ENCODE peak calls at places on chromosomes 2 and 18, in five cellular contexts. P, Q, J, D and M are unnamed samples. For H3K27me3, the result is how much of the 10 kb centered on the place peaks cover.

GRCh38 chr2:152395132-152396024 is 60.4 kb downstream of the FMNL2 start:
- DNase-seq in P (no peak), Q (no peak), J (no peak), D (peak), M (no peak)

GRCh38 chr2:30823452-30823851 is 16.2 kb upstream of the CAPN13 start:
- DNase-seq in P (no peak), Q (no peak), J (no peak), D (no peak), M (peak)

GRCh38 chr2:49240608-49241007 is 86.3 kb upstream of the FSHR start:
- DNase-seq in P (no peak), Q (no peak), J (no peak), D (no peak), M (no peak)

GRCh38 chr2:172701250-172701649 is 34.4 kb upstream of the RAPGEF4 start:
- DNase-seq in P (no peak), Q (no peak), J (no peak), D (no peak), M (no peak)

GRCh38 chr2:148877403-148877740 is 2.3 kb downstream of the KIF5C start:
- DNase-seq in P (no peak), Q (no peak), J (no peak), D (no peak), M (no peak)

GRCh38 chr2:127084611-127085031 is 22.3 kb downstream of the BIN1 start:
- DNase-seq in P (no peak), Q (no peak), J (no peak), D (no peak), M (no peak)

GRCh38 chr18:80200171-80200931 is 47.0 kb downstream of the PARD6G start:
- DNase-seq in P (no peak), Q (no peak), J (no peak), D (no peak), M (peak)

GRCh38 chr2:17355608-17356329 is 162.5 kb downstream of the RAD51AP2 start:
- DNase-seq in P (no peak), Q (no peak), J (no peak), D (no peak), M (no peak)

GRCh38 chr18:25826823-25827617 is 263.4 kb downstream of the SS18 start:
- DNase-seq in P (no peak), Q (no peak), J (no peak), D (no peak), M (no peak)

GRCh38 chr2:120613742-120614481 is 121.8 kb upstream of the GLI2 start:
- DNase-seq in P (no peak), Q (no peak), J (no peak), D (no peak), M (no peak)

GRCh38 chr2:222311321-222311977 is 12.7 kb upstream of the PAX3 start:
- DNase-seq in P (no peak), Q (no peak), J (no peak), D (no peak), M (no peak)

GRCh38 chr2:15949126-15949525 is 8.8 kb downstream of the MYCN start:
- DNase-seq in P (no peak), Q (no peak), J (no peak), D (no peak), M (no peak)

GRCh38 chr2:228507231-228507824 is 325.8 kb upstream of the SPHKAP start:
- DNase-seq in P (no peak), Q (no peak), J (no peak), D (no peak), M (no peak)

GRCh38 chr2:102486941-102487702 is 14.1 kb downstream of the SLC9A4 start:
- DNase-seq in P (no peak), Q (no peak), J (no peak), D (no peak), M (no peak)

GRCh38 chr2:187138240-187138639 is 289.3 kb upstream of the ZSWIM2 start:
- DNase-seq in P (no peak), Q (peak), J (peak), D (no peak), M (no peak)

GRCh38 chr2:99572798-99573197 is 83.0 kb upstream of the REV1 start:
- DNase-seq in P (no peak), Q (no peak), J (no peak), D (no peak), M (no peak)

GRCh38 chr18:394997-395383 is 105.5 kb downstream of the COLEC12 start:
- DNase-seq in P (peak), Q (no peak), J (no peak), D (no peak), M (no peak)

GRCh38 chr2:218332920-218333645 is 23.6 kb upstream of the CATIP start:
- DNase-seq in P (no peak), Q (no peak), J (no peak), D (peak), M (no peak)

GRCh38 chr2:236507393-236508085 is 62.1 kb upstream of the ACKR3 start:
- DNase-seq in P (peak), Q (peak), J (no peak), D (peak), M (peak)

GRCh38 chr2:230796280-230796862 is 68.4 kb upstream of the ITM2C start:
- DNase-seq in P (no peak), Q (no peak), J (no peak), D (no peak), M (no peak)

GRCh38 chr18:54165450-54165849 is 59.0 kb downstream of the MBD2 start:
- DNase-seq in P (no peak), Q (no peak), J (no peak), D (no peak), M (peak)

GRCh38 chr2:71700880-71701397 is 247.6 kb downstream of the DYSF start:
- DNase-seq in P (peak), Q (peak), J (peak), D (peak), M (peak)

GRCh38 chr18:11751305-11752115 is 62.4 kb downstream of the GNAL start:
- DNase-seq in P (no peak), Q (no peak), J (no peak), D (no peak), M (no peak)

GRCh38 chr2:69781321-69782248 is 39.7 kb downstream of the ANXA4 start:
- DNase-seq in P (peak), Q (no peak), J (peak), D (no peak), M (no peak)

GRCh38 chr18:13481820-13482640 is 244.3 kb downstream of the FAM210A start:
- DNase-seq in P (no peak), Q (no peak), J (no peak), D (no peak), M (no peak)

GRCh38 chr18:26940744-26941398 is 75.4 kb upstream of the AQP4 start:
- DNase-seq in P (no peak), Q (no peak), J (no peak), D (no peak), M (no peak)

GRCh38 chr2:145569108-145569507 is 1049.2 kb upstream of the ZEB2 start:
- DNase-seq in P (no peak), Q (no peak), J (no peak), D (no peak), M (no peak)

GRCh38 chr18:62715439-62715792 is at the start of gene PHLPP1:
- DNase-seq in P (no peak), Q (no peak), J (no peak), D (no peak), M (no peak)

GRCh38 chr2:215848146-215848545 is 165.2 kb downstream of the MREG start:
- DNase-seq in P (no peak), Q (no peak), J (no peak), D (no peak), M (no peak)

GRCh38 chr2:15940661-15941482 is 522 bp downstream of the MYCN start:
- DNase-seq in P (no peak), Q (no peak), J (peak), D (no peak), M (no peak)

GRCh38 chr2:100584811-100585210 is 22.0 kb downstream of the PDCL3 start:
- DNase-seq in P (no peak), Q (no peak), J (no peak), D (no peak), M (no peak)

DNA sequence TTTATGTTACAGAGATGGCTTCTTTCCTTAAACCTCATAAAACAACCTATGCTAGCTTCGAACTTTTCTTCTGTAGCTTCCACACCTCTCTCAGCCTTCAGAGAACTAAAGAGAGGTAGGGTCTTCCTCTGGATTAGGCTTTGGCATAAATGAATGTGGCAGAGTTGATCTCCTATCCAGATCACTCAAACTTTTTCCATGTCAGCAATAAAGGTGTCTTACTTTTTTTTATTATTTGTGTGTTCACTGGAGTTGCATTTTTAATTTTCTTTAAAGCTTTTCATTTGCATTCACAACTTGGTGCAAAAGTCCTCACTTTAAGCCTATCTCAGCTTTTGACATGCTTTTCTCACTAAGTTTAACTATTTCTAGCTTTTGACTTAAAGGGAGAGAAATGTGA is 66.0 kb downstream of the LANCL1 start:
- DNase-seq in P (no peak), Q (no peak), J (no peak), D (no peak), M (no peak)
- H3K27me3 ChIP-seq in P (under half), Q (under half), J (under half), D (under half), M (under half)

DNA sequence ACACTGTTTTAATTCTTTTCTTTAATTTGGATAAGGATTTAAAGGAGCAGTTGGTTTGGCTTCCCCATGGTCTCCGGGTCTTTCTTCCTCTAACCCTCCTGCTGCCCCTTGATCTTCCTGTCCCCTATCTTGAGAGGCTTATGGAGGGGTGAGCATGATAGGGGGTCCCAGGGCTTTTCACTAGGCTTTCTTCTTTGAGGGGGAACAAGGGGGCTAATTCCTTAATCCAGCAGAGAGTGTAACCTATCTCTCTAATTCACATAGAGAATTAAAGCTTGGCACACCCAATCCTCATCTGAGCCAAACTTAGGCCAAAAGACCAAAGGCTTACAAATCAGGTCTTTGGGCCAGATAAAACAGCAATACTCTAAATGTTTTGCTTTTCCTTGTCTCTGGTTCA is 21.5 kb upstream of the C2orf66 start:
- DNase-seq in P (no peak), Q (no peak), J (no peak), D (no peak), M (no peak)
- H3K27me3 ChIP-seq in P (under half), Q (under half), J (under half), D (under half), M (under half)

GRCh38 chr2:170714156-170715061 is 728 bp upstream of the SP5 start:
- DNase-seq in P (peak), Q (peak), J (peak), D (no peak), M (no peak)
- H3K27me3 ChIP-seq in P (under half), Q (half or more), J (under half), D (under half), M (half or more)

DNA sequence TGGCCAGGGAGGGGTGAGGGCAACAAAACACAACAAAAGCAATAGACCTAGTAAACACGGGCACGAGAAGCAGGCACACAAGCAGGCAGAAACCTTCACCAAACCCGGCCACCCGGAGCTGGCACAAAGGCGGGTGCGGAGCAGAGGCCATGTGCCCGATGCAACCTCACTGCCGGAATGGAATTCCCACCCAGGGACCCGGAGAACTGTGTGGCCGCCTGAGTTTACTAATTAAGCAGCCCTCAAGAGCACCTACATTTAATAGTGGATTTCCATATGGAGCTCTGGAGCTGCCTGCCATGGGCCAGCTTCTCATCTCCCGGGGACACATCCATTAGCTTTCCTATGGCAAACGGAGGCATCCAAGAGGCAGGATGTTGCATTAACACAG is 104.3 kb upstream of the SMIM21 start:
- DNase-seq in P (no peak), Q (no peak), J (no peak), D (no peak), M (no peak)
- H3K27me3 ChIP-seq in P (under half), Q (under half), J (under half), D (under half), M (under half)

GRCh38 chr2:64359176-64359891 is 94.6 kb upstream of the LGALSL start:
- DNase-seq in P (no peak), Q (no peak), J (no peak), D (no peak), M (no peak)
- H3K27me3 ChIP-seq in P (under half), Q (under half), J (under half), D (under half), M (under half)

DNA sequence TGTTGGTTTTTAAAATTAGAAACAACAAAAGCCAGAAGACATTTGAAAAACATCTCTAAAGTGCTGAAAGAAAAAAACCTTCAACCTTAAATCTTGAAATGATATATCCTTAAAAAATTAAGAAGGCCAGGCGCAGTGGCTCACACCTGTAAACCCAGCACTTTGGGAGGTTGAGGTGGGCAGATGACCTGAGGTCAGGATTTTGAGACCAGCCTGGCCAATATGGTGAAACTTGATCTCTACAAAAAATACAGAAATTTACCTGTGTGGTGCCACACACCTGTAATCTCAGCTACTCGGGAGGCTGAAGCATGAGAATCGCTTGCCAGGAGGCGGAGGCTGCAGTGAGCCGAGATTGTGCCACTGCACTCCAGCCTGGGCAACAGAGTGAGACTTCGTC is 87.7 kb upstream of the SIX2 start:
- DNase-seq in P (no peak), Q (no peak), J (no peak), D (no peak), M (no peak)
- H3K27me3 ChIP-seq in P (under half), Q (under half), J (under half), D (under half), M (under half)

GRCh38 chr2:189580662-189581353 is at the start of gene SLC40A1:
- DNase-seq in P (peak), Q (peak), J (peak), D (peak), M (no peak)

GRCh38 chr2:189580267-189580661 is 322 bp downstream of the SLC40A1 start:
- DNase-seq in P (peak), Q (peak), J (peak), D (peak), M (no peak)

GRCh38 chr2:189579585-189579984 is 1.0 kb downstream of the SLC40A1 start:
- DNase-seq in P (peak), Q (no peak), J (no peak), D (no peak), M (no peak)

GRCh38 chr2:189582140-189582825 is 1.7 kb upstream of the SLC40A1 start:
- DNase-seq in P (no peak), Q (no peak), J (no peak), D (no peak), M (no peak)

DNA sequence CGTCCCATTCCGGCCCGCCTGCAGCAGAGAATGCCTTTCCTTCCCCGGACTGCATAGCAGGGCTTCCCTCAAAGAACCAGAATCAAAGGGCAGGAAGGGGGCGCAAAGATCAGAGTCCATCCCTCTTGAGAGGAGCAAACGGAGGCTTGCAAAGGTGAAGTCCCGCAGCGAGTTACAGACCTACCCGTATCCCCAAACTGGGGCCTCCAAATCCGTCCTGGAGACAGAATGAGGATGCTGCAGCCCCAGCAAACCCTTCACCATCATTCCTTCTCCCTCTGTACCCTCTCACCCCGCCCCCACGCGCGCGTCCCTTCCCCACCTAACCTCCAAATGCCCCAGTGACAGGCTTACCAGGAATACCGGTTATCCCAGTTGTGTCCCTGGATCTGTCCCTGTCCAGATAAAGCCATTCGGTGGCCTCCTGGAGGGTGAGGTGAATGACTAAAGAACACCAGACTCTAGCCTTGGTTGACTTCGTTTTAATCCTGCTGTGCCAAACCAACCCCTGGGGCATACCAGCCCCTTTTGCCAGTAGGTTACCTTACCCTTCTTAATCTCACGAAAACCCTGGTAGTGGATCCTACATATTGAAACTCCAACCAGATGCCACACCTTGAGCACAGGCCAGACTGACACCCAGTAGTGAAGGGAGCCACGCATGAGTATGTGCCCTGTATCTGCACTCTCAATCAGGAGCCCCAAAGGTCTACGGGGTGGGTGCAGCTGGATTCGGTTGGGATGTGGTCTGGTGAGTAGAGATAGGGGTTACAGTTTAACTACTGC is 961 bp upstream of the SLC40A1 start:
- DNase-seq in P (peak), Q (peak), J (peak), D (no peak), M (no peak)
- H3K27me3 ChIP-seq in P (under half), Q (under half), J (under half), D (under half), M (under half)

DNA sequence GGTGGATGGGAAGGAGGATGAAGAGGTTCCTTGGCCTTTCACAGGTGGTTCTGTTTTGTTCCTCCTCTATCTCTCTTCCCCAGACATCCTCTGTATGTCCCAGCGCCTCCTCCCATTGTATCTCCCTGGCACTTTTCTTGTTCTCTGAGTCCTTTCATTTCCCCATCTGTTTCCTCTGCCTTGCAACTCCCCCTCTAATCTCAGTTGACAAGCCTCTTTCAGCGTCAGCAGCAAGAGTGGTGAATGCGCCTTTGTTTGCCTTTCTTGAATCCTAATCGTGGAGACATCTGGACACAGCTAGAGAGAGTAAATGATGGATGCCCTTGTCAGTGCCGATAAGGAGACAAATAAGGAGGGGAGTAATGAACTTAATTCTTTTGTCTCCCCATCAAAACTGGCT is 167.0 kb downstream of the NDUFA10 start:
- DNase-seq in P (no peak), Q (no peak), J (no peak), D (no peak), M (no peak)
- H3K27me3 ChIP-seq in P (under half), Q (under half), J (under half), D (under half), M (under half)

GRCh38 chr2:2842466-2842865 is 511.4 kb upstream of the MYT1L start:
- DNase-seq in P (no peak), Q (no peak), J (no peak), D (no peak), M (no peak)

GRCh38 chr2:2846379-2847130 is 515.5 kb upstream of the MYT1L start:
- DNase-seq in P (peak), Q (peak), J (no peak), D (peak), M (no peak)

GRCh38 chr2:2845796-2846315 is 514.8 kb upstream of the MYT1L start:
- DNase-seq in P (no peak), Q (no peak), J (no peak), D (no peak), M (no peak)

GRCh38 chr2:2845267-2845666 is 514.2 kb upstream of the MYT1L start:
- DNase-seq in P (no peak), Q (no peak), J (no peak), D (no peak), M (no peak)

DNA sequence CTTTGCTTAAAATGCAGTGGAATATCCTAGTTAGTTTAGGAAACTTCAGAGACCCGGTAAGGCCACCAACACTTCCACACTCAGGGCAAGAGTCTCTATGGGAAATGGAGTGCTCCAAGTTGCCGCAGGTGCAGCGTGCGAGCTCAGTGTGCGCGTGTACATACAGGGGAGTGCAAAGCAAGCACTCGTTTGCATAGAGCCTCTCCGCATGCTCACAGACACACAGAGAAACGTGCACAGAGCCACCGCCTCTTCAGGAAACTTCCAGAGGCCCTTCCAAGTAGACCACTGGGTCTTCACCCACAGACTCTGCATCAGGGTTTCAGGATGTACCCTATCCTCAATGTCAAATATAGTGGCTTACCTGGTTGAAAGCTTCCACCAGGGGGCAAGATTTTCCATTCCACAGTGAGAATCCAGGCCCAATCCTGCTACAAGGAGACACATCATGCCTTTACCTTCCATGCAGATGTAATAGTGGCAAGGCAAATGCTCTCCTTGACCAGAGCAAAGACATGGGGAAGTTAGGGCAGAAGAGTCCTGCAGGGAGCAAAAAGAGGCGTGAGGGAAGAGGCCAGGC is 513.0 kb upstream of the MYT1L start:
- DNase-seq in P (no peak), Q (no peak), J (no peak), D (no peak), M (no peak)
- H3K27me3 ChIP-seq in P (under half), Q (under half), J (under half), D (under half), M (under half)